ENCODE peak calls at places on chromosome 1, in five cellular contexts. K is progenitor cell of endocrine pancreas, H is psoas muscle, U is IMR-90, G is kidney. Y is an unnamed sample.

GRCh38 chr1:209860293-209860881 is 32.6 kb downstream of the UTP25 start:
- DNase-seq in K (peak), H (peak), U (peak), G (peak), Y (peak)

GRCh38 chr1:35588197-35588910 is 15.2 kb downstream of the TFAP2E start:
- DNase-seq in K (no peak), H (no peak), U (no peak), G (no peak), Y (no peak)

GRCh38 chr1:206826409-206826808 is 39.0 kb upstream of the IL20 start:
- DNase-seq in K (no peak), H (no peak), U (no peak), G (no peak), Y (no peak)

GRCh38 chr1:155499263-155499662 is 63.3 kb downstream of the ASH1L start:
- DNase-seq in K (no peak), H (no peak), U (peak), G (no peak), Y (no peak)

GRCh38 chr1:229579101-229579651 is 20.7 kb upstream of the ABCB10 start:
- DNase-seq in K (no peak), H (no peak), U (peak), G (no peak), Y (peak)

GRCh38 chr1:160520999-160521398 is 2.1 kb downstream of the SLAMF6 start:
- DNase-seq in K (no peak), H (no peak), U (no peak), G (no peak), Y (no peak)

GRCh38 chr1:26408604-26409003 is 2.0 kb upstream of the LIN28A start:
- DNase-seq in K (peak), H (peak), U (peak), G (peak), Y (peak)

GRCh38 chr1:174114788-174115448 is 44.4 kb upstream of the RABGAP1L start:
- DNase-seq in K (no peak), H (no peak), U (peak), G (no peak), Y (peak)

GRCh38 chr1:201551877-201552731 is 13.2 kb downstream of the NAV1 start:
- DNase-seq in K (no peak), H (no peak), U (peak), G (no peak), Y (no peak)

GRCh38 chr1:232510367-232511110 is 119.4 kb downstream of the SIPA1L2 start:
- DNase-seq in K (no peak), H (no peak), U (no peak), G (no peak), Y (no peak)

GRCh38 chr1:119702384-119702783 is 9.3 kb upstream of the PHGDH start:
- DNase-seq in K (no peak), H (no peak), U (peak), G (no peak), Y (no peak)

GRCh38 chr1:6392880-6393399 is 627 bp downstream of the ACOT7 start:
- DNase-seq in K (peak), H (no peak), U (no peak), G (peak), Y (peak)

GRCh38 chr1:6097117-6097595 is 51.5 kb downstream of the KCNAB2 start:
- DNase-seq in K (no peak), H (peak), U (no peak), G (peak), Y (no peak)

GRCh38 chr1:207034998-207035397 is 2.4 kb upstream of the C1orf116 start:
- DNase-seq in K (no peak), H (no peak), U (peak), G (no peak), Y (no peak)

GRCh38 chr1:25549273-25550154 is 6.1 kb downstream of the LDLRAP1 start:
- DNase-seq in K (no peak), H (no peak), U (peak), G (peak), Y (peak)

GRCh38 chr1:33319186-33319948 is 1.5 kb downstream of the A3GALT2 start:
- DNase-seq in K (no peak), H (no peak), U (no peak), G (peak), Y (no peak)

GRCh38 chr1:65332821-65333220 is 23.5 kb downstream of the DNAJC6 start:
- DNase-seq in K (no peak), H (no peak), U (no peak), G (no peak), Y (no peak)

GRCh38 chr1:225987491-225988316 is 11.4 kb downstream of the SDE2 start:
- DNase-seq in K (no peak), H (no peak), U (peak), G (no peak), Y (no peak)

GRCh38 chr1:202281316-202282016 is 60.3 kb downstream of the UBE2T start:
- DNase-seq in K (no peak), H (no peak), U (peak), G (no peak), Y (no peak)

GRCh38 chr1:228358039-228358763 is 48.4 kb downstream of the TRIM11 start:
- DNase-seq in K (no peak), H (no peak), U (no peak), G (no peak), Y (no peak)

DNA sequence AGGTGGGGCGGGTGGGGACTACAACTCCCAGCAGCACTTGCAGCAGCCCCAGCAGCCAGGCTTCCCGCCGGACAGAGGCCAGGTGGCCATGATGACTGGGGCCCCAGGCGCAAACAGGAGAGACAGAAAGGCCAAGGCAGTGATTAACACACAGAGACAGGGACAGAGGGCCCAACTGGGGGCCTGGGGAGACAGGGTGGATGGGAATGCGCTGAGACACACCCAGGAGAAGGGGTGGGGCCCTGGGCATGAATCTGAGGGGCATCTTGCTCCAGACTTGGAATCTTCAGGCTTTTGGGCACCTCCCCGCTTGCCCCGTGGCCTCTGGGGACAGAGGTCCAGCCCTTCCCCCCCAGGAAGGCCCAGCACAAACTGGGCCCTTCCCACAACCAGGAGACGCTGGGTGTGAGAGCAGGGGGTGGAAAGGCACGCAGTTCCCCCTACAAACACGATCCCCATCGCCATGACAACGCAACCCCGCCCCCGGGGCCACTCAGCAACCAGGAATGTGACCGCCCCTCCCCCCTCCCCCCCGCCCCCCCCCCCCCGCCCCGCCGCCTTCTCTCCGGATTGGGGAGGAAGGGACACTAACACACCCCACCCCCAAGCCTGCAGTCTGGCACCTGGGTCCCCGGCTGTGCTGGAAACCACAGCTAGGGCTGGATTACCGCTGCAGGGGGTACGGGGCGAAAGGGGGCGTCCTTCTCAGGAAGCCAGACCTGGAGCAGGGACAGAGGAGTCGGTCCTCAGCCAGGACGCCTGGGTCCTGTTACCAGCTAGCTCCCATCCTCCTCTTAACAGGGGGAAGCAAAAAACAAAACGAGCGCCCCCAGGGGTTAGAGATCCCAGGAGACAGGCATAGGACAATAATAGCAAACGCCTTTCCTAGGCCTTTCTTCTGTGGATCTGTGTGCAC is 4.5 kb downstream of the HDGF start:
- DNase-seq in K (peak), H (peak), U (peak), G (peak), Y (peak)
- TF ChIP-seq CTCF in K (peak), H (no peak), U (peak), G (no peak), Y (no peak)

DNA sequence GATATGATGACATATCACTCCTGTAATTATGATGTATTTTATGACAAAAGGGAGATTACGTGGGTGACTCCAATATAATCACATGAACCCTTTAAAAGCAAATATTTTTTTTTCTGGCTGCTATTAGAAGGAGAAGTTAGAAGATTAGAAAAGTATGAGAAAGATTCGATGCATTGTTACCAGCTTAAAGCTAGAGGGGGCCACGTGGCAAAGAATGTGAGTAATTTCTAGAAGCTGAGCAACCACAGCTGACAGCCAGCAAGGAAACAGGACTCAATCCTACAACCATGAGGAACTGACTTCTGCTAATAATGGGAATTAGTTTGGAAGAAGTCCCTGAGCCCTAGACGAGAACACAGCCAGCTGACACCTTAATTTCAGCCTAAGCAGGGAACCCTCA is 56.3 kb upstream of the C1orf87 start:
- DNase-seq in K (no peak), H (no peak), U (no peak), G (no peak), Y (no peak)
- TF ChIP-seq CTCF in K (no peak), H (no peak), U (no peak), G (no peak), Y (no peak)

GRCh38 chr1:103788377-103788776 is 38.7 kb downstream of the AMY1C start:
- DNase-seq in K (no peak), H (no peak), U (no peak), G (no peak), Y (no peak)
- TF ChIP-seq CTCF in K (peak), H (peak), U (peak), G (no peak), Y (peak)

DNA sequence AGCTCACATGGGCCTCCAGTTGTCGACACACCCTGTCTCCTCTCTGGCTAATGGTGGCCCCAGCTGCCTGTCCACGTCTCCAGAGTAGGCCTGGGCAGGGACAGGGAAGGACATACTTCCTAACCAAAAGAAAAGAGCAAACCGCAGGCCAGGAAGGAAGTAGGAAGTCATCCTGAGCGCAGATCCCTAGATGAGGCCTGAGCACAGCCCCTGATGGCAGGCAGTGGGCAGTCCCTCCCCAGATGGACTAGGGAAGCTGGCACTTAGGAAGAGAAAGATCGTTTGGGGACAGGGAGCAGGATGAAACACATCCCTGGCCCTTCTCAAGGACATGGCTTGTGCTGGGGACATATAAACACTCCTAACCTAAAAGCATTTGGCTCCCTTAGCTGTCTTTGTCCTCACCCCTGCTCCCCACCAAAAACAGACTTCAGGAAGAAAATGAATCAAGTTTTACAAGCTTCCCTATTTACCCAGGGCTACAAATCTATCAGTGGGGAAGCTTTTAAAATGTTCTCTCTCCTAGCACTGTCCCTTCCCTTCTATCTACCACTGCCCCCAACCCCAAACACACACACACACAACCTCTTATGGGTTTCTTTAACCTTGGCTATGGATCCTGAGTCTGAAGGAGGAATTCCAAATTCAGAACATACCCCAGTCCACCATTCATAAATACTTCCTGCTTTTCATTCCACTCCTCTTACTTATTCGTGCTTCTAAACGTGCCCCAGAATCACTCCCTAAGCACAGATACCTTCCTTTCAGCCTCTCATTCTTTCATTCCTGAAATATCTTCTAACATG is 21.1 kb downstream of the SSBP3 start:
- DNase-seq in K (no peak), H (no peak), U (peak), G (no peak), Y (no peak)
- TF ChIP-seq CTCF in K (no peak), H (no peak), U (no peak), G (no peak), Y (no peak)

GRCh38 chr1:231401478-231401877 is 20.6 kb downstream of the EGLN1 start:
- DNase-seq in K (no peak), H (no peak), U (no peak), G (no peak), Y (no peak)
- TF ChIP-seq CTCF in K (no peak), H (no peak), U (no peak), G (no peak), Y (no peak)

DNA sequence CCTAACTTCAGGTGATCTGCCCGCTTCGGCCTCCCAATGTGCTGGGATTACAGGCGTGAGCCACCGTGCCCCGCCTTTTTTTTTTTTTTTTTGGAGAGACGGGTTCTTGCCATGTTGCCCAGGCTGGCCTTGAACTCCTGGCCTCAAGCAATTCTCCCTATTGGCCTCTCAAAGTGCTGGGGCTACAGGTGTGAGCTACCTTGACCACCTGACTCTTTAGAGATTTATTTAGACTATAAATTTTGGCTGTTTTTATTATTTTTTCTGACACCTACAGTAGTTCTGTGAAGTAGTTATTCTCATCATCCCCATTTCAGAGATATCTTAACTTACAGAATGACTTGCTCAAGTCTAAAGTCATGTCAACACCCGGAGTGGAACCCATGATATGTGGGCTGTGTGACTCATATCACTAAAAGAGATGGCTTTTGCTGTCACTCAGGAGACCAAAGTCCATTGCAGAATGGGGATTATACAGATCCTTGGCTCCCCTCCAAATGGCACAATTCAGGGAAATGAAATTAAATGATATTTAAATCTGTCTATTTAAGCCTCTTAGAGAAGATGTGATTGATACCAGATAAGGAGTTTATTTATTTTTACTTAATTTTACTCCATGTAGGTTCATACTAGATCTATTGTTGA is 93.2 kb downstream of the CTH start:
- DNase-seq in K (no peak), H (no peak), U (no peak), G (no peak), Y (peak)
- TF ChIP-seq CTCF in K (no peak), H (no peak), U (no peak), G (no peak), Y (no peak)

DNA sequence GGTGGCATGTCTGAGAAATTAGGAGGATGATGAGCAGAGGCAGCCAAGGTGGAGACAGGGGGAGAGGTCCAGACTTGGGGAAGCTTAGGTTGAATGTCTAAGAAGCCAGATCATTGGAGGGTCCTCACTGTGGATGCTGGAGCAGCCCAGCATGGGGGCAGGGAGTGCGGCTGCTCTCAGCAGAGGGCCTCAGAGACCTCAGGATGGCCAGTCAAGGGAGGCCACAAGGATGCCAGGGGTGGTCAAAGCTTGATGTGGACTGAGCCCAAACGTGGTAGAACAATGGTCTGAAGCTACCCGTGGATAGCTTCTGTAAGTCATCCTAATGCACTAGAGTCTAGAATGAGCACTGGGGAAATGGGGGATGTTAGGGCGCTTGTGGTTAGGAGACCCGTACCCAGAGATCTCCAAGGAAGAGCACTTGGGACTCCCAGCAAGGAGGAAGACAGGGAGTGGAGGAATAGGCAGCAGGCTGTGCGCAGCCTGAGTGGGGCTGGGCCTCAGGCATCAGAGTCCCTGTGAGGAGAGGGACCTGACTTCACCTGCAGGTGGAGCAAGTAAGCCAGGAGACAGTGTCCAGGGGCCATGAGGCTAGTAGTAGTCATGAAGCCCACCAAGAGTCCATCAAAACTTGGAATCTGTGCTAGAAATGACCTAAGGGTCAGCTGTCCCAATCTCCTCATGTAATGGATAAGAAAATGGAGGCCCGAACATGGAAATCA is 4.3 kb upstream of the S100A9 start:
- DNase-seq in K (no peak), H (no peak), U (no peak), G (no peak), Y (peak)
- TF ChIP-seq CTCF in K (peak), H (peak), U (peak), G (no peak), Y (peak)

DNA sequence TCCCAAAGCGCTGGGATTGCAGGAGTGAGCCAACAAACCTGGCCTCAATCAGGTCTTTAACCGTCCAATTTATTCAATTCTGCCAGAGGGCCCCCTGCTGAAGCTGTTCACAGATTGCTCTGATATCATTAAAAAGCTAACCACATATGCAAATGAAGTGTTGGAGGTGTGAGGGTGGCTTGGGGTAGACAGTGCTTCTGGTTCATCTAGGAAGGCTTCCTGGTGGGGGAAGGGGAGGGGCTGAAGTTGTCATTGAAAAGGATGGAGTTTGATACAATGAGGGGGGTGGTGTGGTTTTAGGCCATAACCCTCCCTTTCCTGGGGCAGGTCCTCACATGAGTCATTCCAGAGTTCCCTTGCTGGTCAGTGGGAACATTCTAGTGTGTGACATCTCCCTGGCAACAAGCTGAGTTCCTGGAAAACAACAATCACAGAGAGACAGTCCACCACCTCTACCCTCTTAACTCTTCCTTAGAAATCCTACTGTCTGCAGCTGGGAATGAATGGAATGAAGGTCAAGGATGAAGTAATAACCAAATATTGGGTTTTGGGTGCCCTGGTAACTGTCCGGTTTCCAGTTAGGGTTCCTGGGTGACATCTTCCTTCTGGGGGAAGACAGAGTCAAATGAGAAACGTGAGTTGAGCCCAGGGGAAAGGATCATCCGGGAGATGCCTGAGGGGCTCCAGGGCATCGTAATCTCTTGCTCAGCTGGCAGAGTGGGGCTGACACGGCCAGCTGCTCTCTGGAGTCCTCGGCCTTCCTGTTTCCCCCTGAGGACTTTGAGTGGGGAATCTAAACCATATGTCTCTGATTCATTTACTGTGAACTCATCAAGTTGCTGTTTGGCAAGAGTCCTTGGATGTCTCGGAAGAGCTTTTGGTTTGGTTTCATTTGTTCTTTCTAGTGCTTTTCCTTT is 32.2 kb downstream of the BATF3 start:
- DNase-seq in K (no peak), H (peak), U (peak), G (no peak), Y (peak)
- TF ChIP-seq CTCF in K (no peak), H (no peak), U (no peak), G (no peak), Y (no peak)

Y was measured in GM10248.